ENCODE peak calls at places on chromosomes 5 and 9, in five cellular contexts. U is A549, M is upper lobe of left lung, E is H1, Y is Peyer's patch. O is an unnamed sample.
A peak's percentile ranks its signal among the peaks of the same experiment; 100 is the strongest.

GRCh38 chr9:79632060-79632459 is 60.3 kb downstream of the TLE4 start:
- DNase-seq in U (no peak), M (no peak), E (no peak), Y (no peak), O (no peak)

GRCh38 chr5:147887026-147887627 is 8.6 kb downstream of the SCGB3A2 start:
- DNase-seq in U (peak; percentile 32), M (no peak), E (no peak), Y (no peak), O (no peak)

GRCh38 chr9:112174223-112174964 is 703 bp downstream of the SUSD1 start:
- DNase-seq in U (peak; percentile 69), M (peak; percentile 79), E (no peak), Y (peak; percentile 89), O (no peak)

GRCh38 chr5:164000241-164000640 is 494.8 kb downstream of the MAT2B start:
- DNase-seq in U (no peak), M (no peak), E (no peak), Y (no peak), O (no peak)

GRCh38 chr5:34735436-34736426 is 79.6 kb downstream of the RAI14 start:
- DNase-seq in U (no peak), M (no peak), E (no peak), Y (no peak), O (no peak)

GRCh38 chr9:110650261-110650660 is 18.3 kb upstream of the MUSK start:
- DNase-seq in U (no peak), M (no peak), E (no peak), Y (no peak), O (peak; percentile 67)

GRCh38 chr9:6566409-6567139 is 79.0 kb downstream of the GLDC start:
- DNase-seq in U (peak; percentile 90), M (no peak), E (no peak), Y (no peak), O (no peak)

GRCh38 chr5:73135021-73135420 is 14.6 kb downstream of the TMEM171 start:
- DNase-seq in U (no peak), M (no peak), E (no peak), Y (no peak), O (no peak)

GRCh38 chr9:85978496-85978895 is 37.5 kb downstream of the NAA35 start:
- DNase-seq in U (no peak), M (no peak), E (no peak), Y (no peak), O (no peak)

GRCh38 chr9:112032733-112033132 is 136.1 kb downstream of the UGCG start:
- DNase-seq in U (no peak), M (no peak), E (no peak), Y (no peak), O (no peak)

GRCh38 chr9:22211588-22212360 is 202.7 kb upstream of the CDKN2B start:
- DNase-seq in U (peak; percentile 80), M (no peak), E (no peak), Y (no peak), O (no peak)

GRCh38 chr5:167573274-167574127 is 717.9 kb upstream of the WWC1 start:
- DNase-seq in U (no peak), M (no peak), E (peak; percentile 60), Y (no peak), O (no peak)

GRCh38 chr5:115351356-115352195 is 55.1 kb upstream of the CCDC112 start:
- DNase-seq in U (peak; percentile 21), M (no peak), E (no peak), Y (no peak), O (no peak)

GRCh38 chr9:121860744-121861143 is 209.3 kb downstream of the DAB2IP start:
- DNase-seq in U (no peak), M (no peak), E (peak; percentile 1), Y (no peak), O (peak; percentile 83)

GRCh38 chr9:1875921-1876448 is 139.2 kb upstream of the SMARCA2 start:
- DNase-seq in U (no peak), M (no peak), E (no peak), Y (no peak), O (no peak)

GRCh38 chr5:86917117-86917579 is 299.4 kb downstream of the COX7C start:
- DNase-seq in U (peak; percentile 4), M (no peak), E (peak; percentile 47), Y (no peak), O (no peak)

GRCh38 chr5:179762781-179763176 is 30.2 kb downstream of the MAML1 start:
- DNase-seq in U (no peak), M (no peak), E (no peak), Y (no peak), O (no peak)

GRCh38 chr9:136511670-136512592 is 29.1 kb upstream of the SEC16A start:
- DNase-seq in U (no peak), M (peak; percentile 58), E (no peak), Y (no peak), O (peak; percentile 78)

GRCh38 chr9:70410368-70410767 is 4.1 kb downstream of the KLF9 start:
- DNase-seq in U (no peak), M (no peak), E (no peak), Y (no peak), O (no peak)

GRCh38 chr5:1915316-1915715 is 32.6 kb upstream of the IRX4 start:
- DNase-seq in U (no peak), M (no peak), E (no peak), Y (no peak), O (peak; percentile 46)

GRCh38 chr9:18920141-18920611 is 112.8 kb downstream of the SAXO1 start:
- DNase-seq in U (no peak), M (no peak), E (no peak), Y (no peak), O (no peak)

GRCh38 chr5:146817973-146818372 is 60.6 kb downstream of the PPP2R2B start:
- DNase-seq in U (no peak), M (no peak), E (no peak), Y (no peak), O (no peak)

GRCh38 chr9:113219972-113220371 is 1.1 kb downstream of the FKBP15 start:
- DNase-seq in U (no peak), M (no peak), E (no peak), Y (no peak), O (no peak)

GRCh38 chr9:137168575-137168906 is 1.3 kb downstream of the LRRC26 start:
- DNase-seq in U (peak; percentile 53), M (no peak), E (peak; percentile 64), Y (peak; percentile 63), O (no peak)

GRCh38 chr5:57082441-57083067 is 91.3 kb upstream of the GPBP1 start:
- DNase-seq in U (peak; percentile 22), M (no peak), E (no peak), Y (no peak), O (no peak)

GRCh38 chr9:1042466-1042865 is 7.7 kb upstream of the DMRT2 start:
- DNase-seq in U (no peak), M (no peak), E (peak; percentile 90), Y (no peak), O (no peak)

GRCh38 chr9:127608104-127608966 is 3.7 kb upstream of the STXBP1 start:
- DNase-seq in U (peak; percentile 83), M (peak; percentile 86), E (peak; percentile 90), Y (peak; percentile 74), O (peak; percentile 90)

GRCh38 chr9:127611796-127612790 is at the start of gene STXBP1:
- DNase-seq in U (peak; percentile 81), M (peak; percentile 87), E (peak; percentile 91), Y (peak; percentile 91), O (peak; percentile 94)

GRCh38 chr9:127614961-127615360 is 2.9 kb downstream of the STXBP1 start:
- DNase-seq in U (no peak), M (peak; percentile 34), E (no peak), Y (no peak), O (no peak)

GRCh38 chr9:127612993-127613954 is 1.2 kb downstream of the STXBP1 start:
- DNase-seq in U (peak; percentile 56), M (peak; percentile 83), E (peak; percentile 80), Y (peak; percentile 66), O (peak; percentile 91)
- TF ChIP-seq POLR2A in U (peak; percentile 9), M (peak; percentile 76), E (no peak), Y (peak; percentile 25), O (peak; percentile 45)

GRCh38 chr5:135034963-135035677 is 1.1 kb upstream of the PITX1 start:
- DNase-seq in U (no peak), M (no peak), E (no peak), Y (no peak), O (no peak)

GRCh38 chr5:135033026-135033861 is 784 bp downstream of the PITX1 start:
- DNase-seq in U (peak; percentile 62), M (no peak), E (peak; percentile 72), Y (no peak), O (no peak)

GRCh38 chr5:135032613-135033025 is 1.4 kb downstream of the PITX1 start:
- DNase-seq in U (no peak), M (no peak), E (no peak), Y (no peak), O (no peak)

GRCh38 chr5:135034186-135034962 is at the start of gene PITX1:
- DNase-seq in U (peak; percentile 70), M (no peak), E (peak; percentile 80), Y (peak; percentile 71), O (no peak)

DNA sequence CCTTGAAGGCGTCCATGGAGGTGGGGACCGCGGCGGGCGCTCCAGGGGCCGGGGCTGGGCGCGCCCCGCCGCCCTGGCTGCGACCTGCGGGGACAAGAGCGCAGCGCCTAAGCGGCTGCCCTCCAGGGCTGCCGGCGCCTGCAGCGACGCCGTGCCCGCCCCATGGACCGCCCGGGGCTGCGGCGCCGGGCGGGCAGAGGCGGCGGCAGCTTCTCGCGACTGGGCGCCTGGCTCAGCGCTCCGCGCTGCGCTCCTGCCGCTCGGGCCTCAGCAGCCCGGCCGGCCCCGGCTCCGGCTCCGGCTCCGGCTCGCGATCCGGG is 202 bp downstream of the PITX1 start:
- DNase-seq in U (no peak), M (no peak), E (no peak), Y (no peak), O (no peak)
- TF ChIP-seq POLR2A in U (peak; percentile 18), M (no peak), E (no peak), Y (no peak), O (no peak)

GRCh38 chr5:39267185-39267584 is 47.8 kb upstream of the FYB1 start:
- DNase-seq in U (no peak), M (no peak), E (no peak), Y (no peak), O (no peak)

GRCh38 chr5:39274388-39275085 is 55.2 kb upstream of the FYB1 start:
- DNase-seq in U (no peak), M (no peak), E (no peak), Y (no peak), O (no peak)

GRCh38 chr5:39273314-39273954 is 54.1 kb upstream of the FYB1 start:
- DNase-seq in U (no peak), M (no peak), E (no peak), Y (no peak), O (no peak)

GRCh38 chr5:39266442-39266841 is 47.1 kb upstream of the FYB1 start:
- DNase-seq in U (peak; percentile 23), M (peak; percentile 37), E (no peak), Y (no peak), O (no peak)

GRCh38 chr5:39270172-39270848 is 50.9 kb upstream of the FYB1 start:
- DNase-seq in U (no peak), M (no peak), E (no peak), Y (no peak), O (no peak)
- TF ChIP-seq POLR2A in U (no peak), M (no peak), E (no peak), Y (no peak), O (no peak)

GRCh38 chr9:96305171-96305570 is 3.2 kb upstream of the HSD17B3 start:
- DNase-seq in U (no peak), M (no peak), E (no peak), Y (no peak), O (no peak)
- TF ChIP-seq POLR2A in U (no peak), M (no peak), E (no peak), Y (no peak), O (no peak)